ENCODE peak calls at places on chromosomes 16 and 17, in five cellular contexts. One of them, this sample, is unnamed.
A peak's percentile ranks its signal among the peaks of the same experiment; 100 is the strongest.

GRCh38 chr16:74503412-74503811 is 82.1 kb upstream of the CLEC18B start:
- DNase-seq in IMR-90: no peak
- DNase-seq in cardiac muscle cell: no peak
- DNase-seq in HEK293T: no peak
- DNase-seq in stimulated activated CD4-positive, alpha-beta T cell treated with anti-CD3 and anti-CD28 coated beads, Interleukin-2, amount 100 ng/mL, for 24 hours: no peak
- DNase-seq in this sample: no peak

GRCh38 chr17:40038882-40039513 is 15.2 kb downstream of the MED24 start:
- DNase-seq in IMR-90: peak; percentile 87
- DNase-seq in cardiac muscle cell: peak; percentile 76
- DNase-seq in stimulated activated CD4-positive, alpha-beta T cell treated with anti-CD3 and anti-CD28 coated beads, Interleukin-2, amount 100 ng/mL, for 24 hours: no peak
- DNase-seq in HEK293T: peak; percentile 28
- DNase-seq in this sample: peak; percentile 50

GRCh38 chr17:46035112-46035818 is 36.2 kb downstream of the STH start:
- DNase-seq in cardiac muscle cell: no peak
- DNase-seq in HEK293T: no peak
- DNase-seq in stimulated activated CD4-positive, alpha-beta T cell treated with anti-CD3 and anti-CD28 coated beads, Interleukin-2, amount 100 ng/mL, for 24 hours: no peak
- DNase-seq in IMR-90: no peak
- DNase-seq in this sample: no peak

GRCh38 chr17:30296499-30297038 is 4.8 kb upstream of the BLMH start:
- DNase-seq in IMR-90: no peak
- DNase-seq in HEK293T: no peak
- DNase-seq in stimulated activated CD4-positive, alpha-beta T cell treated with anti-CD3 and anti-CD28 coated beads, Interleukin-2, amount 100 ng/mL, for 24 hours: no peak
- DNase-seq in cardiac muscle cell: no peak
- DNase-seq in this sample: no peak

GRCh38 chr16:52535076-52535475 is 11.9 kb downstream of the TOX3 start:
- DNase-seq in IMR-90: no peak
- DNase-seq in HEK293T: no peak
- DNase-seq in stimulated activated CD4-positive, alpha-beta T cell treated with anti-CD3 and anti-CD28 coated beads, Interleukin-2, amount 100 ng/mL, for 24 hours: no peak
- DNase-seq in cardiac muscle cell: no peak
- DNase-seq in this sample: no peak

GRCh38 chr16:15521758-15522509 is 87.5 kb downstream of the BMERB1 start:
- DNase-seq in HEK293T: no peak
- DNase-seq in IMR-90: no peak
- DNase-seq in stimulated activated CD4-positive, alpha-beta T cell treated with anti-CD3 and anti-CD28 coated beads, Interleukin-2, amount 100 ng/mL, for 24 hours: no peak
- DNase-seq in cardiac muscle cell: no peak
- DNase-seq in this sample: no peak

GRCh38 chr16:87017388-87018012 is 299.7 kb downstream of the C16orf95 start:
- DNase-seq in cardiac muscle cell: no peak
- DNase-seq in IMR-90: peak; percentile 88
- DNase-seq in HEK293T: peak; percentile 22
- DNase-seq in stimulated activated CD4-positive, alpha-beta T cell treated with anti-CD3 and anti-CD28 coated beads, Interleukin-2, amount 100 ng/mL, for 24 hours: no peak
- DNase-seq in this sample: peak; percentile 95

GRCh38 chr16:88772871-88773811 is 11.9 kb downstream of the PIEZO1 start:
- DNase-seq in stimulated activated CD4-positive, alpha-beta T cell treated with anti-CD3 and anti-CD28 coated beads, Interleukin-2, amount 100 ng/mL, for 24 hours: no peak
- DNase-seq in cardiac muscle cell: peak; percentile 85
- DNase-seq in IMR-90: peak; percentile 95
- DNase-seq in HEK293T: no peak
- DNase-seq in this sample: no peak

GRCh38 chr16:75007443-75007842 is 8.6 kb downstream of the ZNRF1 start:
- DNase-seq in HEK293T: no peak
- DNase-seq in cardiac muscle cell: no peak
- DNase-seq in stimulated activated CD4-positive, alpha-beta T cell treated with anti-CD3 and anti-CD28 coated beads, Interleukin-2, amount 100 ng/mL, for 24 hours: no peak
- DNase-seq in IMR-90: no peak
- DNase-seq in this sample: no peak

GRCh38 chr17:46772013-46772878 is 46.2 kb downstream of the WNT3 start:
- DNase-seq in cardiac muscle cell: peak; percentile 59
- DNase-seq in HEK293T: peak; percentile 55
- DNase-seq in stimulated activated CD4-positive, alpha-beta T cell treated with anti-CD3 and anti-CD28 coated beads, Interleukin-2, amount 100 ng/mL, for 24 hours: no peak
- DNase-seq in IMR-90: no peak
- DNase-seq in this sample: peak; percentile 81

GRCh38 chr17:37848690-37849616 is 75.3 kb upstream of the TBC1D3K start:
- DNase-seq in IMR-90: peak; percentile 96
- DNase-seq in cardiac muscle cell: no peak
- DNase-seq in stimulated activated CD4-positive, alpha-beta T cell treated with anti-CD3 and anti-CD28 coated beads, Interleukin-2, amount 100 ng/mL, for 24 hours: no peak
- DNase-seq in HEK293T: no peak
- DNase-seq in this sample: peak; percentile 82

GRCh38 chr17:80294653-80295052 is 34.0 kb downstream of the RNF213 start:
- DNase-seq in cardiac muscle cell: no peak
- DNase-seq in HEK293T: no peak
- DNase-seq in IMR-90: no peak
- DNase-seq in stimulated activated CD4-positive, alpha-beta T cell treated with anti-CD3 and anti-CD28 coated beads, Interleukin-2, amount 100 ng/mL, for 24 hours: no peak
- DNase-seq in this sample: no peak

GRCh38 chr16:66366433-66367299 is at the start of gene CDH5:
- DNase-seq in IMR-90: no peak
- DNase-seq in cardiac muscle cell: no peak
- DNase-seq in stimulated activated CD4-positive, alpha-beta T cell treated with anti-CD3 and anti-CD28 coated beads, Interleukin-2, amount 100 ng/mL, for 24 hours: no peak
- DNase-seq in HEK293T: no peak
- DNase-seq in this sample: no peak

GRCh38 chr17:79991140-79991923 is 44.3 kb downstream of the TBC1D16 start:
- DNase-seq in cardiac muscle cell: peak; percentile 86
- DNase-seq in stimulated activated CD4-positive, alpha-beta T cell treated with anti-CD3 and anti-CD28 coated beads, Interleukin-2, amount 100 ng/mL, for 24 hours: peak; percentile 83
- DNase-seq in IMR-90: peak; percentile 74
- DNase-seq in HEK293T: peak; percentile 91
- DNase-seq in this sample: peak; percentile 91

GRCh38 chr17:44543905-44544523 is 13.3 kb upstream of the FZD2 start:
- DNase-seq in cardiac muscle cell: no peak
- DNase-seq in IMR-90: no peak
- DNase-seq in HEK293T: no peak
- DNase-seq in stimulated activated CD4-positive, alpha-beta T cell treated with anti-CD3 and anti-CD28 coated beads, Interleukin-2, amount 100 ng/mL, for 24 hours: no peak
- DNase-seq in this sample: no peak

GRCh38 chr16:31467151-31467550 is 4.8 kb upstream of the TGFB1I1 start:
- DNase-seq in IMR-90: no peak
- DNase-seq in cardiac muscle cell: no peak
- DNase-seq in HEK293T: no peak
- DNase-seq in stimulated activated CD4-positive, alpha-beta T cell treated with anti-CD3 and anti-CD28 coated beads, Interleukin-2, amount 100 ng/mL, for 24 hours: no peak
- DNase-seq in this sample: no peak

GRCh38 chr16:24838554-24839266 is 7.1 kb upstream of the SLC5A11 start:
- DNase-seq in IMR-90: peak; percentile 70
- DNase-seq in HEK293T: no peak
- DNase-seq in stimulated activated CD4-positive, alpha-beta T cell treated with anti-CD3 and anti-CD28 coated beads, Interleukin-2, amount 100 ng/mL, for 24 hours: no peak
- DNase-seq in cardiac muscle cell: no peak
- DNase-seq in this sample: no peak

GRCh38 chr17:63816669-63817068 is 10.6 kb upstream of the PSMC5 start:
- DNase-seq in cardiac muscle cell: no peak
- DNase-seq in stimulated activated CD4-positive, alpha-beta T cell treated with anti-CD3 and anti-CD28 coated beads, Interleukin-2, amount 100 ng/mL, for 24 hours: no peak
- DNase-seq in IMR-90: peak; percentile 81
- DNase-seq in HEK293T: no peak
- DNase-seq in this sample: no peak

GRCh38 chr17:36869856-36870617 is 67.2 kb upstream of the LHX1 start:
- DNase-seq in IMR-90: peak; percentile 17
- DNase-seq in cardiac muscle cell: no peak
- DNase-seq in stimulated activated CD4-positive, alpha-beta T cell treated with anti-CD3 and anti-CD28 coated beads, Interleukin-2, amount 100 ng/mL, for 24 hours: no peak
- DNase-seq in HEK293T: no peak
- DNase-seq in this sample: peak; percentile 31